ENCODE peak calls at places on chromosomes 12 and 14, in seven cellular contexts. E, L, W, T, H, N and A are unnamed samples.

GRCh38 chr14:91315844-91316267 is 71.4 kb upstream of the GPR68 start:
- DNase-seq in H (no peak), N (no peak), T (no peak), L (no peak), W (no peak), E (peak; percentile 96), A (no peak)

GRCh38 chr12:124464062-124464461 is 103.3 kb downstream of the NCOR2 start:
- DNase-seq in L (no peak), H (no peak), T (no peak), W (no peak), E (no peak), N (no peak), A (no peak)

GRCh38 chr14:56135668-56136067 is 17.5 kb downstream of the PELI2 start:
- DNase-seq in E (no peak), N (no peak), W (no peak), H (no peak), T (no peak), L (no peak), A (no peak)

GRCh38 chr12:53624956-53625355 is 1.2 kb downstream of the ATF7 start:
- DNase-seq in T (no peak), N (no peak), E (no peak), H (no peak), W (no peak), L (no peak), A (no peak)

GRCh38 chr14:59134307-59134706 is 54.2 kb upstream of the DAAM1 start:
- DNase-seq in E (no peak), H (no peak), L (no peak), N (no peak), T (no peak), W (no peak), A (no peak)

GRCh38 chr14:106318700-106319099 is 792.3 kb downstream of the TMEM121 start:
- DNase-seq in H (no peak), W (no peak), T (no peak), E (peak; percentile 56), L (no peak), N (no peak), A (no peak)

GRCh38 chr12:3398196-3398789 is 92.7 kb upstream of the PRMT8 start:
- DNase-seq in E (no peak), H (peak; percentile 74), W (no peak), N (peak; percentile 22), T (no peak), L (no peak), A (no peak)

GRCh38 chr14:91728616-91729183 is 3.2 kb downstream of the CATSPERB start:
- DNase-seq in L (no peak), W (no peak), H (no peak), E (no peak), T (no peak), N (no peak), A (no peak)

GRCh38 chr12:123026094-123026853 is 45.8 kb downstream of the ARL6IP4 start:
- DNase-seq in L (no peak), T (no peak), E (no peak), W (no peak), H (no peak), N (no peak), A (no peak)

GRCh38 chr12:33439587-33440011 is at the start of gene SYT10:
- DNase-seq in W (peak; percentile 24), H (no peak), L (peak; percentile 74), T (peak; percentile 86), E (no peak), N (peak; percentile 26), A (no peak)

GRCh38 chr14:21171128-21171527 is 15.3 kb upstream of the OR5AU1 start:
- DNase-seq in L (no peak), N (no peak), T (no peak), W (no peak), E (no peak), H (no peak), A (no peak)

GRCh38 chr14:40099316-40099715 is 667.1 kb upstream of the FBXO33 start:
- DNase-seq in L (no peak), E (no peak), T (peak; percentile 9), H (no peak), W (no peak), N (no peak), A (no peak)

GRCh38 chr12:9760699-9761406 is at the start of gene CD69:
- DNase-seq in L (no peak), H (peak; percentile 60), N (no peak), T (no peak), E (peak; percentile 92), W (no peak), A (no peak)

GRCh38 chr14:91415794-91416743 is 1.6 kb downstream of the CCDC88C start:
- DNase-seq in W (no peak), N (peak; percentile 85), E (peak; percentile 87), L (no peak), T (peak; percentile 54), H (peak; percentile 66), A (no peak)

GRCh38 chr12:39402922-39403321 is 40.0 kb downstream of the KIF21A start:
- DNase-seq in W (no peak), E (no peak), N (peak; percentile 74), T (peak; percentile 15), L (no peak), H (peak; percentile 48), A (no peak)

GRCh38 chr12:1453801-1454200 is 140.6 kb downstream of the FBXL14 start:
- DNase-seq in H (no peak), L (peak; percentile 44), N (no peak), T (no peak), E (no peak), W (no peak), A (no peak)

GRCh38 chr12:15597125-15597830 is 191.9 kb downstream of the EPS8 start:
- DNase-seq in W (no peak), L (no peak), T (peak; percentile 17), H (no peak), E (no peak), N (no peak), A (no peak)

GRCh38 chr12:7609480-7609879 is 56.2 kb downstream of the APOBEC1 start:
- DNase-seq in T (no peak), E (no peak), N (peak; percentile 21), H (no peak), L (no peak), W (no peak), A (peak; percentile 10)

GRCh38 chr12:130555628-130556485 is 160.2 kb downstream of the RIMBP2 start:
- DNase-seq in E (no peak), L (no peak), W (no peak), T (peak; percentile 87), N (no peak), H (no peak), A (no peak)

GRCh38 chr12:69101505-69101904 is 137.9 kb upstream of the CPSF6 start:
- DNase-seq in T (peak; percentile 15), N (no peak), H (peak; percentile 81), L (no peak), W (no peak), E (no peak), A (peak; percentile 91)

GRCh38 chr14:67459336-67459735 is 29.2 kb downstream of the TMEM229B start:
- DNase-seq in W (no peak), E (no peak), N (no peak), H (no peak), L (no peak), T (no peak), A (no peak)

GRCh38 chr14:26286806-26287205 is 311.0 kb downstream of the NOVA1 start:
- DNase-seq in W (no peak), L (no peak), H (peak; percentile 4), T (peak; percentile 57), E (no peak), N (peak; percentile 33), A (no peak)

GRCh38 chr14:50001146-50001998 is 108.5 kb downstream of the ARF6 start:
- DNase-seq in T (no peak), H (peak; percentile 88), E (peak; percentile 80), L (no peak), W (no peak), N (peak; percentile 94), A (no peak)

GRCh38 chr12:26810330-26810729 is 22.7 kb downstream of the ITPR2 start:
- DNase-seq in N (peak; percentile 82), T (no peak), H (peak; percentile 47), E (no peak), L (no peak), W (peak; percentile 62), A (peak; percentile 69)

GRCh38 chr12:51449569-51450246 is 25.1 kb downstream of the SLC4A8 start:
- DNase-seq in L (no peak), N (peak; percentile 56), W (no peak), H (peak; percentile 19), T (no peak), E (no peak), A (no peak)

GRCh38 chr12:12091977-12092663 is 21.4 kb downstream of the BCL2L14 start:
- DNase-seq in T (peak; percentile 84), N (no peak), E (no peak), W (no peak), L (no peak), H (no peak), A (no peak)

GRCh38 chr14:106343636-106344035 is 817.3 kb downstream of the TMEM121 start:
- DNase-seq in N (no peak), T (no peak), L (no peak), E (no peak), H (no peak), W (no peak), A (no peak)

GRCh38 chr12:49033611-49034286 is 15.2 kb upstream of the PRKAG1 start:
- DNase-seq in N (no peak), E (no peak), L (no peak), H (no peak), T (no peak), W (no peak), A (no peak)

GRCh38 chr12:47858511-47859266 is 39.0 kb upstream of the HDAC7 start:
- DNase-seq in L (no peak), W (no peak), H (no peak), E (no peak), T (no peak), N (peak; percentile 82), A (no peak)

GRCh38 chr12:51403159-51403558 is 12.0 kb upstream of the GALNT6 start:
- DNase-seq in H (no peak), W (no peak), N (no peak), L (no peak), E (no peak), T (no peak), A (no peak)

GRCh38 chr12:25052191-25053020 is 103.5 kb upstream of the BCAT1 start:
- DNase-seq in H (no peak), E (peak; percentile 70), N (peak; percentile 11), W (no peak), L (no peak), T (no peak), A (no peak)